ENCODE peak calls at places on chromosome 20, in nine cellular contexts. E is GM19239; W is stimulated activated CD8-positive, alpha-beta memory T cell treated with anti-CD3 and anti-CD28 coated beads, Interleukin-15, amount 100 ng/mL, for 24 hours; Y is brain microvascular endothelial cell; J is heart right ventricle; O is T-helper 2 cell; K is T-helper 1 cell; X is NCI-H1092; F is endodermal cell. T is an unnamed sample.

GRCh38 chr20:19275630-19276071 is 63.2 kb downstream of the SLC24A3 start:
- DNase-seq in Y (no peak), X (peak; percentile 81), J (peak; percentile 52), F (no peak), E (no peak), O (no peak), W (no peak), K (no peak), T (no peak)

GRCh38 chr20:13458860-13459451 is 179.8 kb downstream of the TASP1 start:
- DNase-seq in K (no peak), X (no peak), Y (peak; percentile 32), J (no peak), W (no peak), O (peak; percentile 46), E (peak; percentile 14), F (peak; percentile 62), T (no peak)

GRCh38 chr20:36273414-36274247 is 32.5 kb upstream of the DLGAP4 start:
- DNase-seq in Y (peak; percentile 6), O (peak; percentile 17), E (no peak), K (no peak), F (no peak), W (no peak), J (no peak), X (no peak), T (no peak)

GRCh38 chr20:53989401-53989800 is 81.0 kb downstream of the BCAS1 start:
- DNase-seq in Y (no peak), W (no peak), X (no peak), O (no peak), F (no peak), K (no peak), J (no peak), E (no peak), T (no peak)

GRCh38 chr20:58130574-58130973 is 97.9 kb downstream of the ANKRD60 start:
- DNase-seq in E (no peak), W (no peak), K (no peak), Y (no peak), F (no peak), O (no peak), X (no peak), J (no peak), T (no peak)

GRCh38 chr20:58235010-58235409 is 6.6 kb upstream of the ANKRD60 start:
- DNase-seq in K (no peak), W (no peak), J (no peak), F (no peak), O (peak; percentile 42), X (no peak), E (no peak), Y (no peak), T (no peak)

GRCh38 chr20:16518068-16518783 is 55.0 kb downstream of the KIF16B start:
- DNase-seq in O (peak; percentile 34), W (no peak), K (no peak), F (peak; percentile 88), J (no peak), E (peak; percentile 18), X (peak; percentile 21), Y (peak; percentile 45), T (no peak)

GRCh38 chr20:48783533-48784272 is 44.1 kb downstream of the PREX1 start:
- DNase-seq in J (no peak), W (no peak), X (no peak), O (peak; percentile 85), E (no peak), F (no peak), Y (peak; percentile 67), K (no peak), T (peak; percentile 46)

GRCh38 chr20:24823989-24824693 is 124.9 kb upstream of the CST7 start:
- DNase-seq in X (no peak), O (no peak), E (no peak), K (no peak), F (peak; percentile 8), Y (no peak), W (no peak), J (no peak), T (no peak)

GRCh38 chr20:15673206-15673605 is 900.0 kb downstream of the KIF16B start:
- DNase-seq in F (no peak), K (no peak), E (no peak), O (no peak), J (no peak), X (no peak), W (no peak), Y (peak; percentile 12), T (no peak)

GRCh38 chr20:58852559-58853271 is at the start of gene GNAS:
- DNase-seq in K (no peak), F (peak; percentile 94), Y (peak; percentile 39), E (peak; percentile 60), X (no peak), W (no peak), J (peak; percentile 69), O (peak; percentile 64), T (peak; percentile 49)

GRCh38 chr20:36094497-36094896 is 60.0 kb upstream of the EPB41L1 start:
- DNase-seq in F (peak; percentile 64), O (no peak), W (no peak), J (no peak), X (no peak), K (no peak), E (no peak), Y (no peak), T (no peak)

GRCh38 chr20:3248167-3248992 is 9.4 kb upstream of the SLC4A11 start:
- DNase-seq in W (no peak), F (peak; percentile 86), O (peak; percentile 15), K (no peak), X (peak; percentile 27), E (no peak), Y (no peak), J (peak; percentile 46), T (no peak)

GRCh38 chr20:41050361-41051019 is 21.9 kb downstream of the TOP1 start:
- DNase-seq in F (no peak), Y (no peak), X (no peak), O (no peak), E (no peak), J (no peak), W (no peak), K (no peak), T (no peak)

GRCh38 chr20:7770046-7770445 is 170.2 kb downstream of the HAO1 start:
- DNase-seq in F (no peak), J (no peak), W (no peak), K (no peak), X (no peak), O (peak; percentile 50), E (no peak), Y (no peak), T (no peak)

GRCh38 chr20:40325006-40325563 is 364.0 kb downstream of the MAFB start:
- DNase-seq in O (no peak), W (no peak), F (no peak), K (no peak), E (no peak), X (no peak), J (no peak), Y (no peak), T (no peak)

GRCh38 chr20:23058240-23058639 is 8.8 kb upstream of the THBD start:
- DNase-seq in K (no peak), W (no peak), O (no peak), X (no peak), Y (no peak), J (no peak), F (no peak), E (no peak), T (no peak)

GRCh38 chr20:8853805-8854338 is 215.0 kb upstream of the PLCB4 start:
- DNase-seq in F (peak; percentile 57), J (no peak), W (no peak), Y (peak; percentile 78), K (no peak), O (peak; percentile 29), E (peak; percentile 21), X (peak; percentile 31), T (no peak)

GRCh38 chr20:34015401-34016335 is 22.0 kb downstream of the RALY start:
- DNase-seq in F (no peak), J (no peak), K (no peak), W (no peak), Y (no peak), X (no peak), E (no peak), O (peak; percentile 44), T (no peak)

GRCh38 chr20:815914-816606 is 17.5 kb upstream of the FAM110A start:
- DNase-seq in W (peak; percentile 50), F (peak; percentile 90), O (peak; percentile 59), Y (peak; percentile 29), J (peak; percentile 43), X (peak; percentile 46), E (peak; percentile 56), K (peak; percentile 38), T (peak; percentile 53)

GRCh38 chr20:3932277-3933073 is 43.3 kb downstream of the PANK2 start:
- DNase-seq in F (no peak), W (no peak), K (no peak), X (no peak), Y (no peak), O (no peak), J (no peak), E (peak; percentile 30), T (no peak)

GRCh38 chr20:37567331-37567665 is 39.6 kb upstream of the BLCAP start:
- DNase-seq in J (no peak), X (peak; percentile 43), W (no peak), K (no peak), F (no peak), O (no peak), E (no peak), Y (no peak), T (no peak)

GRCh38 chr20:56631990-56632327 is 2.9 kb downstream of the TFAP2C start:
- DNase-seq in W (no peak), O (no peak), F (no peak), X (no peak), E (no peak), Y (no peak), J (no peak), K (no peak), T (no peak)

GRCh38 chr20:41358717-41359116 is 7.9 kb downstream of the EMILIN3 start:
- DNase-seq in Y (no peak), J (no peak), W (no peak), F (no peak), X (no peak), K (no peak), O (no peak), E (no peak), T (no peak)

GRCh38 chr20:23425129-23425528 is 3.8 kb upstream of the NAPB start:
- DNase-seq in K (no peak), F (no peak), E (no peak), Y (no peak), X (no peak), O (no peak), W (no peak), J (no peak), T (no peak)

GRCh38 chr20:62151835-62152364 is 8.3 kb downstream of the SS18L1 start:
- DNase-seq in X (no peak), Y (no peak), W (no peak), F (no peak), J (no peak), E (no peak), K (no peak), O (no peak), T (no peak)

GRCh38 chr20:55252525-55252924 is 752.8 kb downstream of the CBLN4 start:
- DNase-seq in F (no peak), Y (no peak), X (no peak), O (no peak), J (no peak), E (no peak), W (no peak), K (no peak), T (no peak)

GRCh38 chr20:51624157-51624731 is 81.7 kb upstream of the NFATC2 start:
- DNase-seq in O (peak; percentile 66), K (peak; percentile 17), Y (peak; percentile 67), F (peak; percentile 95), E (peak; percentile 58), J (peak; percentile 51), W (peak; percentile 42), X (peak; percentile 25), T (peak; percentile 41)

GRCh38 chr20:32807706-32808105 is 12.0 kb upstream of the MAPRE1 start:
- DNase-seq in E (no peak), Y (no peak), J (no peak), W (no peak), O (no peak), K (no peak), F (peak; percentile 83), X (no peak), T (no peak)

GRCh38 chr20:50561379-50562078 is 51.3 kb downstream of the PTPN1 start:
- DNase-seq in J (no peak), E (no peak), Y (peak; percentile 92), F (no peak), K (no peak), X (no peak), W (no peak), O (peak; percentile 87), T (no peak)

GRCh38 chr20:59039233-59039632 is 3.4 kb downstream of the PRELID3B start:
- DNase-seq in K (no peak), W (no peak), O (peak; percentile 52), J (no peak), E (no peak), Y (no peak), F (no peak), X (no peak), T (no peak)

T was measured in T follicular helper cell.